ENCODE peak calls at places on chromosome 3, in five cellular contexts. M, F, O, S and V are unnamed samples. For H3K36me3, the result is how much of the 10 kb centered on the place peaks cover.

GRCh38 chr3:124999897-125000296 is 55.9 kb downstream of the HEG1 start:
- DNase-seq in M (no peak), F (no peak), O (no peak), S (no peak), V (no peak)

GRCh38 chr3:29324180-29324651 is 43.3 kb downstream of the RBMS3 start:
- DNase-seq in M (no peak), F (peak), O (peak), S (peak), V (peak)

GRCh38 chr3:106611841-106612240 is 743.0 kb upstream of the CBLB start:
- DNase-seq in M (no peak), F (peak), O (no peak), S (no peak), V (no peak)

GRCh38 chr3:116188231-116188785 is 257.0 kb downstream of the LSAMP start:
- DNase-seq in M (no peak), F (peak), O (no peak), S (no peak), V (no peak)

GRCh38 chr3:158434412-158435038 is 136.5 kb upstream of the MLF1 start:
- DNase-seq in M (peak), F (peak), O (peak), S (peak), V (peak)

GRCh38 chr3:165196577-165197561 is 685 bp upstream of the SLITRK3 start:
- DNase-seq in M (peak), F (peak), O (no peak), S (no peak), V (no peak)

GRCh38 chr3:188152660-188153497 is 1.1 kb upstream of the LPP start:
- DNase-seq in M (peak), F (peak), O (peak), S (peak), V (peak)

GRCh38 chr3:61634678-61635077 is 73.3 kb downstream of the PTPRG start:
- DNase-seq in M (peak), F (no peak), O (no peak), S (no peak), V (peak)

GRCh38 chr3:101170806-101171558 is 149.4 kb downstream of the IMPG2 start:
- DNase-seq in M (no peak), F (no peak), O (no peak), S (no peak), V (no peak)

GRCh38 chr3:124700880-124701684 is 29.2 kb upstream of the UMPS start:
- DNase-seq in M (no peak), F (peak), O (no peak), S (no peak), V (peak)

GRCh38 chr3:194548346-194549321 is 61.8 kb upstream of the ATP13A3 start:
- DNase-seq in M (no peak), F (no peak), O (no peak), S (no peak), V (no peak)

GRCh38 chr3:58994746-58995330 is 55.0 kb downstream of the CFAP20DC start:
- DNase-seq in M (peak), F (peak), O (peak), S (peak), V (peak)

GRCh38 chr3:186165331-186165730 is 56.4 kb upstream of the ETV5 start:
- DNase-seq in M (no peak), F (no peak), O (no peak), S (no peak), V (no peak)

GRCh38 chr3:156174229-156174847 is 54.0 kb downstream of the KCNAB1 start:
- DNase-seq in M (peak), F (peak), O (no peak), S (peak), V (no peak)

GRCh38 chr3:141236351-141236750 is 4.7 kb downstream of the PXYLP1 start:
- DNase-seq in M (no peak), F (no peak), O (no peak), S (no peak), V (no peak)

GRCh38 chr3:190076601-190077444 is 43.9 kb downstream of the P3H2 start:
- DNase-seq in M (peak), F (peak), O (no peak), S (no peak), V (no peak)

GRCh38 chr3:196969001-196969659 is 497 bp upstream of the PIGZ start:
- DNase-seq in M (peak), F (peak), O (no peak), S (no peak), V (peak)

GRCh38 chr3:156472150-156472549 is 82.8 kb downstream of the SSR3 start:
- DNase-seq in M (no peak), F (no peak), O (no peak), S (no peak), V (no peak)

GRCh38 chr3:33645060-33645841 is 72.8 kb downstream of the CLASP2 start:
- DNase-seq in M (peak), F (peak), O (peak), S (peak), V (peak)

GRCh38 chr3:14403636-14404395 is 1.4 kb downstream of the SLC6A6 start:
- DNase-seq in M (peak), F (peak), O (peak), S (peak), V (peak)

GRCh38 chr3:136787226-136787793 is 31.6 kb upstream of the SLC35G2 start:
- DNase-seq in M (peak), F (peak), O (peak), S (peak), V (no peak)

GRCh38 chr3:120192159-120192558 is 92.9 kb downstream of the GPR156 start:
- DNase-seq in M (no peak), F (peak), O (no peak), S (no peak), V (no peak)

GRCh38 chr3:185508330-185508729 is 9.5 kb upstream of the TMEM41A start:
- DNase-seq in M (no peak), F (no peak), O (no peak), S (no peak), V (no peak)

GRCh38 chr3:26279091-26279490 is 343.5 kb upstream of the LRRC3B start:
- DNase-seq in M (no peak), F (no peak), O (no peak), S (no peak), V (no peak)

GRCh38 chr3:10717756-10718155 is 98.3 kb upstream of the SLC6A11 start:
- DNase-seq in M (no peak), F (no peak), O (no peak), S (no peak), V (no peak)

GRCh38 chr3:167740961-167741587 is 5.6 kb downstream of the SERPINI1 start:
- DNase-seq in M (peak), F (peak), O (peak), S (peak), V (peak)

GRCh38 chr3:114623420-114624046 is 329.7 kb downstream of the TIGIT start:
- DNase-seq in M (no peak), F (peak), O (no peak), S (no peak), V (peak)

GRCh38 chr3:20857636-20858035 is 671.6 kb upstream of the SGO1 start:
- DNase-seq in M (no peak), F (peak), O (no peak), S (no peak), V (no peak)

GRCh38 chr3:154304116-154304786 is 20.0 kb downstream of the DHX36 start:
- DNase-seq in M (no peak), F (peak), O (no peak), S (no peak), V (no peak)

GRCh38 chr3:151452814-151453213 is 8.0 kb downstream of the IGSF10 start:
- DNase-seq in M (no peak), F (no peak), O (peak), S (no peak), V (no peak)

GRCh38 chr3:122247087-122247824 is 63.8 kb downstream of the CASR start:
- DNase-seq in M (no peak), F (no peak), O (no peak), S (no peak), V (no peak)
- H3K36me3 ChIP-seq in M (under half), F (under half), O (under half), S (under half), V (under half)

GRCh38 chr3:180229113-180229512 is 192.4 kb upstream of the PEX5L start:
- DNase-seq in M (no peak), F (no peak), O (no peak), S (no peak), V (no peak)
- H3K36me3 ChIP-seq in M (under half), F (under half), O (under half), S (under half), V (under half)

GRCh38 chr3:49079270-49079669 is 14.6 kb downstream of the QRICH1 start:
- DNase-seq in M (no peak), F (no peak), O (no peak), S (no peak), V (no peak)
- H3K36me3 ChIP-seq in M (under half), F (under half), O (under half), S (under half), V (under half)

DNA sequence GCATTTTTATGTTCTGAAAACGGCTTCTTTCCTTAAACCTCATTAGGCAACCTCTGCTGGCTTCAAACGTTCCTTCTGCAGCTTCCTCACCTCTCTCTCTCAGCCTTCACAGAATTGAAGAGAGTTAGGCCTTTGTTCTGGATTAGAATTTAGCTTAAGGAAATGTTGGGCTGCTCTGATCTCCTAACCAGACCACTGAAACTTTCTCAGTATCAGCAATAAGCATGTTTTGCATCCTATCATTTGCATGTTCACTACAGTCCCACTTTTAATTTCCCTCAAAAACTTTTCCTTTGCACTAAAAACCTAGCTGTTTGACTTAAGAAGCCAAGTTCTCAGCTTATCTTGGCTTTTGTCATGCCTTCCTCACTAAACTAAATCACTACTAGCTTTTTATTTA is 49.5 kb downstream of the SMARCC1 start:
- DNase-seq in M (no peak), F (no peak), O (no peak), S (no peak), V (no peak)
- H3K36me3 ChIP-seq in M (under half), F (half or more), O (under half), S (under half), V (under half)

GRCh38 chr3:47340866-47341265 is 40.0 kb upstream of the PTPN23 start:
- DNase-seq in M (no peak), F (no peak), O (no peak), S (no peak), V (no peak)
- H3K36me3 ChIP-seq in M (under half), F (under half), O (under half), S (under half), V (under half)

DNA sequence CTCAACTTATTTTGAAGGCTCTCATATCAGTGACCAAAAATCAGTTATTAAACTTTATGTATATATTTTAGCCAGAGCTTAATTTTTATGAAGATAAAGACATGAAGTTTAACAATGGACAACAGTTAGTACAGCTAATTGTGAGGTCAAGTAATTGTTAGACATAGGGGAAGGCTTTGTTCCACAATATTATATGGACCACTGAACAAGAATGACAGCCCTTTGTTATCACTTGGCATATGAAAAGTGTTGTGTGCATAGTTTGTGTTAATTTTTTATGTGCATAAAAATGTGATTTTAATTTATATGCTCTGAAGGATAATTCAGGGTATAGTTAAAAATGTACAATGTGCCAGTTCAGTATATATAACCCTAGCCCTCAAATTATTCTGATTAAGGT is 12.0 kb downstream of the DNAJC19 start:
- DNase-seq in M (no peak), F (no peak), O (no peak), S (no peak), V (no peak)
- H3K36me3 ChIP-seq in M (under half), F (under half), O (under half), S (under half), V (under half)

GRCh38 chr3:51938780-51939425 is 2.8 kb downstream of the RRP9 start:
- DNase-seq in M (no peak), F (no peak), O (no peak), S (no peak), V (no peak)
- H3K36me3 ChIP-seq in M (under half), F (under half), O (under half), S (under half), V (under half)

GRCh38 chr3:51391566-51392300 is 648 bp downstream of the RBM15B start:
- DNase-seq in M (peak), F (peak), O (peak), S (no peak), V (peak)
- H3K36me3 ChIP-seq in M (under half), F (under half), O (under half), S (under half), V (under half)

DNA sequence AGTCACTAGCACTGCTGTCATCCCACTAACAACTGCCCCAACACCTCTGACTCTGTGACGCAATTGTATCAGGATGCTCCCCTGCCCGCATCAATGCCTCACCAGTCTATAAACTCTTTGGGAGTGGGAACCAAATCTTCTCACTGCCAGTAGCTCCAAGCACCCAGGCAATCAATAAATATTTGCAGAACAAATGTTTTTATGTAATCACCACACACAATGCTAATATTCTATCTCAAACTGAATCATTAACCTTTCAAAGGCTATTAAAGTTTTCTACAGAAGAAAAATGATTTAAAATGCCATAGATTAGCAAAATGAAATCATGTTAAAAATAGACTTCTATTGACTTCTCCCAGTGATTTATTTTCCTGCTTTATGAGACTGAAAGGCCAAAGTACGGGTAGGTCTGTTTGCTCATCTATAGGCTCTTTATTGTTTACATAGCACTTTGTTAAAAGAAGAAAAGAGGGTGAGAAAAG is 131.2 kb downstream of the PLD1 start:
- DNase-seq in M (no peak), F (no peak), O (peak), S (no peak), V (peak)
- H3K36me3 ChIP-seq in M (under half), F (under half), O (under half), S (under half), V (under half)

DNA sequence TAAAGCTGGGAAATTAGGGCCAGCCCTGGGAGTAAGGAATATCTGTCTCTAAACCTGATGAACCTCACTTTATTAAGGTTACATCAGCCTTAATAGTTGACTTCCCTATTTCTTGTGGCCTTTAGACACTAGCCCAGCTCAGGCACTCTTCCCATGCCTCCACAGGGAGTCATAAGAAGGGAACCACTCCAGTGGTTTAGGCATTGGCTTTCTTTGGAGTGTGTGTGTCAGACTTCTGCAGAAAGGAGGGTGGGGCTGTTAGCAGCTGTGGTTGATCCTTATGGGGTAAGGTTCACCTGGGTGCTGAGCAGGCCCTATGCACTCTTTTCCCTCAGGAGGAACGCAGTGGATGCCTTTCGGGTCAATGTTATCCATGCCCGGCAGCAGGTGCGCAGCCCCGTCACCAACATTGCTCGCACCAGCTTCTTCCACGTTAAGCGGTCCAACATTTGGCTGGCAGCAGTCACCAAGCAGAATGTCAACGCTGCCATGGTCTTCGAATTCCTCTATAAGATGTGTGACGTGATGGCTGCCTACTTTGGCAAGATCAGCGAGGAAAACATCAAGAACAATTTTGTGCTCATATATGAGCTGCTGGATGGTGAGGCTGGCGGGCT is 4.0 kb downstream of the AP2M1 start:
- DNase-seq in M (no peak), F (peak), O (no peak), S (no peak), V (peak)
- H3K36me3 ChIP-seq in M (under half), F (half or more), O (under half), S (under half), V (under half)